ENCODE peak calls at places on chromosomes 11 and 22, in eight cellular contexts. R is Panc1; T is transverse colon; W is left ventricle myocardium inferior; E is uterus; X is hepatocyte; F is neural progenitor cell; D is naive thymus-derived CD4-positive, alpha-beta T cell. S is an unnamed sample. For H3K9me3, the result is how much of the 10 kb centered on the place peaks cover.

GRCh38 chr22:37526376-37526775 is 7.2 kb upstream of the CARD10 start:
- DNase-seq in R (no peak), T (no peak), W (no peak), E (no peak), X (no peak), F (no peak), D (no peak), S (no peak)

GRCh38 chr22:19061471-19062138 is 60.6 kb downstream of the DGCR2 start:
- DNase-seq in R (no peak), T (no peak), W (no peak), E (no peak), X (no peak), F (no peak), D (no peak), S (no peak)

GRCh38 chr11:107468596-107468995 is 11.0 kb upstream of the CWF19L2 start:
- DNase-seq in R (no peak), T (no peak), W (no peak), E (peak), X (peak), F (no peak), D (no peak), S (no peak)

GRCh38 chr11:116537736-116538135 is 235.1 kb downstream of the BUD13 start:
- DNase-seq in R (no peak), T (no peak), W (no peak), E (no peak), X (no peak), F (no peak), D (no peak), S (peak)

GRCh38 chr22:50576806-50577696 is 1.2 kb downstream of the CPT1B start:
- DNase-seq in R (no peak), T (no peak), W (no peak), E (no peak), X (no peak), F (no peak), D (no peak), S (peak)

GRCh38 chr22:39175127-39176066 is 22.9 kb upstream of the CBX7 start:
- DNase-seq in R (no peak), T (no peak), W (no peak), E (peak), X (no peak), F (no peak), D (no peak), S (no peak)

GRCh38 chr11:120894207-120894989 is 129.5 kb upstream of the TBCEL start:
- DNase-seq in R (no peak), T (no peak), W (no peak), E (no peak), X (no peak), F (no peak), D (no peak), S (no peak)

GRCh38 chr11:58787903-58788302 is 56.2 kb upstream of the GLYAT start:
- DNase-seq in R (no peak), T (no peak), W (no peak), E (no peak), X (no peak), F (no peak), D (no peak), S (no peak)

GRCh38 chr11:118740892-118741291 is 50.1 kb downstream of the DDX6 start:
- DNase-seq in R (no peak), T (no peak), W (no peak), E (no peak), X (no peak), F (no peak), D (no peak), S (no peak)

GRCh38 chr22:19724927-19725661 is 1.8 kb downstream of the GP1BB start:
- DNase-seq in R (no peak), T (no peak), W (no peak), E (no peak), X (no peak), F (no peak), D (no peak), S (no peak)

GRCh38 chr22:24827305-24827704 is 21.3 kb downstream of the SGSM1 start:
- DNase-seq in R (no peak), T (peak), W (no peak), E (no peak), X (peak), F (no peak), D (no peak), S (no peak)

GRCh38 chr22:40498454-40499186 is 128.2 kb downstream of the SGSM3 start:
- DNase-seq in R (peak), T (no peak), W (no peak), E (no peak), X (peak), F (no peak), D (no peak), S (no peak)

GRCh38 chr22:19504900-19505734 is 19.1 kb downstream of the CLDN5 start:
- DNase-seq in R (no peak), T (no peak), W (no peak), E (no peak), X (no peak), F (no peak), D (no peak), S (no peak)

GRCh38 chr11:65275906-65276305 is 14.1 kb downstream of the POLA2 start:
- DNase-seq in R (no peak), T (no peak), W (no peak), E (no peak), X (peak), F (no peak), D (no peak), S (no peak)

GRCh38 chr11:74159642-74160041 is 11.2 kb downstream of the C2CD3 start:
- DNase-seq in R (no peak), T (no peak), W (no peak), E (no peak), X (no peak), F (no peak), D (no peak), S (no peak)

GRCh38 chr22:22870577-22871398 is 16.8 kb upstream of the IGLL5 start:
- DNase-seq in R (no peak), T (no peak), W (no peak), E (no peak), X (no peak), F (peak), D (no peak), S (no peak)

GRCh38 chr22:42270512-42271190 is at the start of gene TCF20:
- DNase-seq in R (no peak), T (peak), W (peak), E (peak), X (peak), F (peak), D (peak), S (peak)

GRCh38 chr22:50584106-50585096 is 1.8 kb upstream of the CHKB start:
- DNase-seq in R (no peak), T (no peak), W (no peak), E (no peak), X (no peak), F (no peak), D (no peak), S (peak)

GRCh38 chr22:30206964-30207363 is 39.6 kb downstream of the LIF start:
- DNase-seq in R (peak), T (no peak), W (no peak), E (peak), X (peak), F (peak), D (no peak), S (peak)

GRCh38 chr22:35921777-35922176 is 106.8 kb downstream of the RBFOX2 start:
- DNase-seq in R (peak), T (peak), W (no peak), E (peak), X (peak), F (peak), D (no peak), S (no peak)

GRCh38 chr22:45444168-45444567 is 30.7 kb downstream of the RIBC2 start:
- DNase-seq in R (no peak), T (no peak), W (no peak), E (no peak), X (no peak), F (no peak), D (no peak), S (no peak)

GRCh38 chr11:44530413-44531115 is 34.9 kb upstream of the CD82 start:
- DNase-seq in R (no peak), T (no peak), W (no peak), E (no peak), X (no peak), F (no peak), D (no peak), S (no peak)

GRCh38 chr22:35971418-35972119 is 57.1 kb downstream of the RBFOX2 start:
- DNase-seq in R (no peak), T (no peak), W (no peak), E (peak), X (peak), F (no peak), D (no peak), S (no peak)

GRCh38 chr22:37806409-37807338 is 1.1 kb upstream of the GCAT start:
- DNase-seq in R (no peak), T (no peak), W (no peak), E (peak), X (peak), F (peak), D (no peak), S (no peak)

GRCh38 chr11:121464352-121464946 is 11.7 kb upstream of the SORL1-AS1 start:
- DNase-seq in R (peak), T (peak), W (peak), E (peak), X (peak), F (no peak), D (no peak), S (peak)

GRCh38 chr11:102319544-102319943 is 2.3 kb downstream of the BIRC3 start:
- DNase-seq in R (no peak), T (no peak), W (no peak), E (no peak), X (no peak), F (no peak), D (no peak), S (no peak)

GRCh38 chr11:102316505-102316904 is 779 bp upstream of the BIRC3 start:
- DNase-seq in R (no peak), T (no peak), W (no peak), E (no peak), X (no peak), F (no peak), D (no peak), S (no peak)

GRCh38 chr11:102318469-102318868 is 1.2 kb downstream of the BIRC3 start:
- DNase-seq in R (no peak), T (peak), W (no peak), E (no peak), X (no peak), F (no peak), D (no peak), S (no peak)

GRCh38 chr11:102317768-102318103 is 452 bp downstream of the BIRC3 start:
- DNase-seq in R (no peak), T (no peak), W (no peak), E (no peak), X (no peak), F (no peak), D (no peak), S (no peak)

GRCh38 chr11:102317099-102317767 is at the start of gene BIRC3:
- DNase-seq in R (peak), T (peak), W (peak), E (peak), X (peak), F (peak), D (peak), S (peak)
- H3K27ac ChIP-seq in R (peak), T (peak), W (peak), E (peak), X (peak), F (no peak), D (peak), S (no peak)

GRCh38 chr11:101129203-101129943 is at the start of gene PGR:
- DNase-seq in R (no peak), T (peak), W (peak), E (peak), X (peak), F (peak), D (no peak), S (peak)

GRCh38 chr11:101127699-101128570 is 1.7 kb downstream of the PGR start:
- DNase-seq in R (no peak), T (peak), W (peak), E (peak), X (peak), F (peak), D (no peak), S (peak)

GRCh38 chr11:101128571-101129202 is 926 bp downstream of the PGR start:
- DNase-seq in R (no peak), T (no peak), W (no peak), E (peak), X (peak), F (peak), D (no peak), S (peak)

GRCh38 chr11:101126551-101127347 is 2.9 kb downstream of the PGR start:
- DNase-seq in R (no peak), T (no peak), W (peak), E (peak), X (peak), F (peak), D (no peak), S (peak)

GRCh38 chr11:101127348-101127698 is 2.3 kb downstream of the PGR start:
- DNase-seq in R (no peak), T (peak), W (peak), E (peak), X (peak), F (peak), D (no peak), S (peak)
- H3K4me3 ChIP-seq in R (peak), T (peak), W (peak), E (peak), X (peak), F (peak), D (no peak), S (peak)

GRCh38 chr22:47192106-47192650 is 429.7 kb downstream of the TBC1D22A start:
- DNase-seq in R (no peak), T (peak), W (no peak), E (no peak), X (no peak), F (no peak), D (peak), S (peak)
- H3K9me3 ChIP-seq in R (under half), T (under half), W (under half), E (under half), X (under half), F (under half), D (under half), S (under half)

GRCh38 chr11:101576536-101576935 is 7.3 kb downstream of the TRPC6 start:
- DNase-seq in R (no peak), T (no peak), W (no peak), E (no peak), X (no peak), F (no peak), D (no peak), S (no peak)
- H3K27ac ChIP-seq in R (no peak), T (no peak), W (no peak), E (no peak), X (no peak), F (no peak), D (no peak), S (no peak)

DNA sequence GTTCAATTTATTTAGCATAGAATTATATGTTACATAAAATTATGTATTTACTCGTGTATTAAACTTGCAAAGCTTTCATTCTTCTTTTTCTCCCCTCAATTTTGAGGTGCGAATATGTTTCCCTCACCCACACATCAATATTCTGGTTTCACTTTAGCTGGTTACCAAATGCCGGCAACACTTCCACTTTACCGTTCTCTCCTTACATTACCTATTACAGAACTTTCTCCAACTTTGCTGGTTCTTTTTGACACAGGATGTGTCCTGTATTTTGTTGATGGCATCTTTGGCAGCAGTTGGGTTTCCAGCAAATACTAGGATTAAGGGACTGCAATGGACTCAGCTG is 84.9 kb downstream of the PRR5L start:
- DNase-seq in R (no peak), T (no peak), W (no peak), E (no peak), X (no peak), F (no peak), D (no peak), S (no peak)
- H3K4me3 ChIP-seq in R (no peak), T (no peak), W (no peak), E (no peak), X (no peak), F (no peak), D (peak), S (no peak)